ENCODE peak calls at places on chromosomes 6 and 20, in eight cellular contexts. R, Y, B, N, I, K, Z and H are unnamed samples. For H3K36me3 and H3K9me3, the result is how much of the 10 kb centered on the place peaks cover.

GRCh38 chr6:115947964-115948541 is 112.6 kb downstream of the FRK start:
- DNase-seq in R (no peak), Y (no peak), B (peak), N (no peak), I (no peak), K (no peak), Z (no peak), H (no peak)

GRCh38 chr6:167044696-167045095 is 45.5 kb downstream of the CEP43 start:
- DNase-seq in R (no peak), Y (no peak), B (no peak), N (peak), I (no peak), K (no peak), Z (no peak), H (no peak)

GRCh38 chr6:150395388-150396009 is 26.7 kb downstream of the IYD start:
- DNase-seq in R (peak), Y (peak), B (peak), N (peak), I (no peak), K (peak), Z (peak), H (no peak)

GRCh38 chr6:19988555-19988954 is 151.4 kb downstream of the ID4 start:
- DNase-seq in R (no peak), Y (no peak), B (no peak), N (peak), I (no peak), K (peak), Z (no peak), H (no peak)

GRCh38 chr6:85684125-85684808 is 41.6 kb upstream of the SYNCRIP start:
- DNase-seq in R (no peak), Y (no peak), B (no peak), N (no peak), I (no peak), K (no peak), Z (no peak), H (no peak)

GRCh38 chr6:161342039-161342438 is 68.2 kb upstream of the AGPAT4 start:
- DNase-seq in R (no peak), Y (no peak), B (no peak), N (no peak), I (no peak), K (peak), Z (no peak), H (no peak)

GRCh38 chr20:45355685-45356084 is 7.3 kb upstream of the SYS1 start:
- DNase-seq in R (no peak), Y (no peak), B (no peak), N (no peak), I (no peak), K (no peak), Z (no peak), H (no peak)

GRCh38 chr6:11317885-11318771 is 85.7 kb upstream of the NEDD9 start:
- DNase-seq in R (peak), Y (peak), B (peak), N (peak), I (peak), K (peak), Z (peak), H (no peak)

GRCh38 chr6:159178847-159179246 is 9.6 kb downstream of the FNDC1 start:
- DNase-seq in R (no peak), Y (no peak), B (no peak), N (no peak), I (no peak), K (no peak), Z (no peak), H (no peak)

GRCh38 chr20:50111120-50111828 is 1.7 kb downstream of the UBE2V1 start:
- DNase-seq in R (no peak), Y (no peak), B (no peak), N (peak), I (no peak), K (peak), Z (no peak), H (no peak)

GRCh38 chr20:49956689-49957443 is 20.7 kb downstream of the RNF114 start:
- DNase-seq in R (no peak), Y (no peak), B (no peak), N (no peak), I (no peak), K (no peak), Z (no peak), H (peak)

GRCh38 chr6:81126150-81126549 is 626.3 kb downstream of the TENT5A start:
- DNase-seq in R (no peak), Y (no peak), B (no peak), N (peak), I (no peak), K (no peak), Z (no peak), H (no peak)

GRCh38 chr6:139243531-139243930 is 48.3 kb downstream of the TXLNB start:
- DNase-seq in R (no peak), Y (no peak), B (no peak), N (peak), I (no peak), K (no peak), Z (no peak), H (no peak)

GRCh38 chr6:40906759-40907158 is 132.3 kb downstream of the UNC5CL start:
- DNase-seq in R (no peak), Y (no peak), B (peak), N (peak), I (no peak), K (peak), Z (no peak), H (no peak)

GRCh38 chr20:63696628-63697356 is at the start of gene TNFRSF6B:
- DNase-seq in R (no peak), Y (no peak), B (no peak), N (no peak), I (peak), K (no peak), Z (no peak), H (peak)

GRCh38 chr6:52522151-52522626 is 54.7 kb downstream of the TRAM2 start:
- DNase-seq in R (no peak), Y (no peak), B (no peak), N (peak), I (peak), K (no peak), Z (no peak), H (no peak)

GRCh38 chr20:61436268-61436667 is 184.2 kb downstream of the CDH4 start:
- DNase-seq in R (no peak), Y (no peak), B (no peak), N (peak), I (no peak), K (peak), Z (no peak), H (no peak)

GRCh38 chr6:24740861-24741260 is 21.9 kb upstream of the C6orf62 start:
- DNase-seq in R (no peak), Y (no peak), B (no peak), N (peak), I (no peak), K (no peak), Z (no peak), H (no peak)

GRCh38 chr20:13024581-13024980 is 15.8 kb downstream of the SPTLC3 start:
- DNase-seq in R (no peak), Y (no peak), B (no peak), N (no peak), I (no peak), K (no peak), Z (no peak), H (no peak)

GRCh38 chr6:130134594-130134993 is 88.2 kb downstream of the SAMD3 start:
- DNase-seq in R (no peak), Y (no peak), B (no peak), N (no peak), I (no peak), K (no peak), Z (no peak), H (no peak)

GRCh38 chr6:30781697-30782424 is 37.5 kb upstream of the IER3 start:
- DNase-seq in R (peak), Y (peak), B (peak), N (peak), I (peak), K (peak), Z (peak), H (peak)

GRCh38 chr20:62929051-62929538 is 2.8 kb upstream of the DIDO1 start:
- DNase-seq in R (peak), Y (peak), B (peak), N (peak), I (peak), K (peak), Z (peak), H (peak)

DNA sequence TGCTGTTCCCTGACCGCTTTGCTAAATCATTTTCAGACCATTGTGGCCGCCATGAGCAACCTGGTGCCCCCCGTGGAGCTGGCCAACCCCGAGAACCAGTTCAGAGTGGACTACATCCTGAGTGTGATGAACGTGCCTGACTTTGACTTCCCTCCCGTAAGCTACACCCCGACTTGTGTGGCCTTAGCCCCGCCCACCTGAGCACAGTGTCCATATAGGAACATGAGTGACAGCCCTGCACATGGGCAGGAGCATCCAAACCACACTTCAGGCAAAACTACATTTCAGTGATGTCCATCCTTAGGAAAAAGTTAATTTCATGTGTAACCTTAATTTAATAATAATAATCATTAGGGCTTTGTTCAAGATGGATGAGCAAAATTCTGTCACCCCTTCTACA is 51.1 kb downstream of the GNAS start:
- DNase-seq in R (no peak), Y (no peak), B (no peak), N (no peak), I (no peak), K (no peak), Z (no peak), H (no peak)
- H3K36me3 ChIP-seq in R (under half), Y (under half), B (under half), N (under half), I (under half), K (under half), Z (half or more), H (under half)

DNA sequence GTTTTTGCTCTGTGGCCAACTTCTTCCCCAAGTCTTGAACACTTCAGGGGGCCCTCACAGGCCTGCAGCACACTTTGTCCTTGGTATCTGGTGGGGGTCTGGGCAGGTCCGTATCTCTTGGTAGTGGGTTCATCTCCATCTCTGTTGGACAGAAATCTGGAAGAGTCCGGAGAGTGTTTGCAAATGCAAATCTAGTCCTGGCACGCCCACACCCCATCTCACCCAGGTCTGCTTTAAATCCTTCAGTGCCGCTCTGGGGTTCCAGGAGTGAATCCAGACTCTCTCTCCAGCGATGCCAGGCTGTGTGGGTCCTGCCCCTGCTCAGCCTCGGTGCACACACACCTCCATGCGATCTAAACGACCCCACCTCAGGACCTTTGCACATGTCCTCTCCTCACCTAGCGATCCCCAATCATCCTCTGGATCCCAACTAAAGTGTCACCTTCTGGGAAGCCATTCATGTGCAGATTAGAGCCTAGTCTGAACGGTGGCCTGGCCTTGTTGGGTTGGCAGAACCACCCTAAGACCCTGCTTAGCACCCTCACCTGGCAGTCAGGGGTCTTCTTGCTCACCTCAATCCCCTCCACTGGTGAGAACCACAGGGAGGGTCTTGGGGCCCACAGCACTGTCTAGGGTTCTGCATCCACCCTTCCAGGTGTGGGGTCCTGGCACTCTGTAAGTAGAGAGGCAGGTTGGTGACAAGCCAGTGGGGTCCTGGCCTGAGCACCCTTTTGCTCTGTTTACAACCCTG is 100.9 kb downstream of the SYCP2 start:
- DNase-seq in R (no peak), Y (no peak), B (no peak), N (no peak), I (no peak), K (no peak), Z (no peak), H (no peak)
- H3K9me3 ChIP-seq in R (under half), Y (under half), B (under half), N (under half), I (under half), K (under half), Z (under half), H (under half)

GRCh38 chr6:15509335-15509933 is 153.4 kb downstream of the DTNBP1 start:
- DNase-seq in R (no peak), Y (no peak), B (no peak), N (no peak), I (no peak), K (no peak), Z (no peak), H (no peak)
- H3K36me3 ChIP-seq in R (under half), Y (under half), B (under half), N (under half), I (under half), K (under half), Z (half or more), H (under half)

GRCh38 chr20:29741594-29741893 is 1515.9 kb upstream of the DEFB115 start:
- DNase-seq in R (no peak), Y (no peak), B (peak), N (no peak), I (no peak), K (no peak), Z (no peak), H (no peak)
- H3K9me3 ChIP-seq in R (half or more), Y (half or more), B (under half), N (under half), I (under half), K (under half), Z (half or more), H (under half)

DNA sequence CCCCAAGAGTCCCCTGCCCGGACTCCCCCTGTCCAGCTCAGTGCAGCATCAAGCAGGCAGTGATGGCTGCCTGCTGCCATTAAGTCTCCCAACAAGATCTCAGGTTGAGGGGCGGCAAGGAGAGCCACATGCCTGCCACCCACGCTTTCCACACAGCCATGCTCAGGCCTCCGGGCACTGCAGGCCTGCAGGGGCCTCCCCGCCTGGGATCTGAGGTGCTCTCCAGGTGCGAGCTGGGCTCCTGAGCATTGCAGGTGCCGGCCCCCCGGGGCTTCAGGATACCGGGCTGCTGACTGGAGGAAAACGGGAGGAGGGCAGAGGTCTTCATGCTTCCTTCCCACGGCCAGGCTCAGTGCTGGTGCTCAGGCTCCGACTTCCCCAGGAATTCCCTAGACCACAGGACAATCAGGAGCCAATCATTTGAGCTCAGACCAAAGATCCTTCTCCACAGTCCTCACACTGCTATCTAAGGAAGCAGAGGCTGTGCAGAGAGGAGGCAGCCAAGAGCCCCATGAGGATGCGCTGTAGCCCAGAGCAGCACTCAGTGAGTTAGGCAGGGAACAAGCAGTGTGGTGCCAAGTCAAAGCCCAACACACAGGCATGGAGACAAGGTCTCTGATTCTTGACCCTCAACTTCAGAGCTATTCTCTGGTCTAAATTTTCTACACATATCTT is 52.7 kb downstream of the PYGB start:
- DNase-seq in R (no peak), Y (no peak), B (no peak), N (peak), I (no peak), K (no peak), Z (no peak), H (no peak)
- H3K36me3 ChIP-seq in R (under half), Y (under half), B (under half), N (under half), I (under half), K (under half), Z (half or more), H (under half)

GRCh38 chr6:22779062-22779461 is 209.7 kb downstream of the HDGFL1 start:
- DNase-seq in R (no peak), Y (no peak), B (no peak), N (no peak), I (no peak), K (no peak), Z (no peak), H (no peak)

GRCh38 chr6:22770042-22770441 is 200.7 kb downstream of the HDGFL1 start:
- DNase-seq in R (no peak), Y (no peak), B (no peak), N (no peak), I (no peak), K (no peak), Z (no peak), H (no peak)

GRCh38 chr6:22774129-22774528 is 204.8 kb downstream of the HDGFL1 start:
- DNase-seq in R (no peak), Y (no peak), B (no peak), N (peak), I (no peak), K (no peak), Z (no peak), H (no peak)
- H3K9me3 ChIP-seq in R (under half), Y (under half), B (under half), N (under half), I (under half), K (under half), Z (under half), H (under half)

DNA sequence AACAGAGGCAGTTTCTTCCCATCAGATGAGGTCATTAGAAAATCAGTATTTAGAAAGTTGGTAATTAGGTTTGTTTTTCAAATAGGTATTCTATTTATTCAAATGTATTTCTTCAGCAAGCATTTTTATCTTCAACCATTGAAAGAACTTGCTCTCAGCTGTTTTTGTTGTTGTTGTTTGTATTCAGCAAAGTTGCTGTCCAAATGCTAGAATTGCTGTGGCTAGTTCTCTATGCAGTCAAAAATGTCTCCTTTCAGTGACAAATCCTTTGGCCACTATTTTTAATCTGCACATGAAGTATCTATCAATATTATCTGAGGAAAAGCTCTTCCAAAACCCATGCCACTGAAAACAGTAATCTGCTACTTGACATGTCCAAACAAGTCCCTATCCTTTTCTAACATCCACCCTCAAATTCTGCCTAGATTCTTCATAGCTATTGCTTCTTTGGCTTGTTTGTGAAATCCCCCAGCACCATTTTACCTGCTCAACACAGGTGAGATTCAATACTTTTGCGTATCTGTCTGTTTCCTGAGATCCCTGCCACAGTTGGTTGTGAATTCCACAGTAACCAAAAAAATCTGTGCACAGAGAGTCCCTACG is 1005.4 kb downstream of the GRIK2 start:
- DNase-seq in R (no peak), Y (no peak), B (no peak), N (no peak), I (no peak), K (peak), Z (no peak), H (no peak)
- H3K36me3 ChIP-seq in R (under half), Y (under half), B (under half), N (under half), I (under half), K (under half), Z (under half), H (under half)

DNA sequence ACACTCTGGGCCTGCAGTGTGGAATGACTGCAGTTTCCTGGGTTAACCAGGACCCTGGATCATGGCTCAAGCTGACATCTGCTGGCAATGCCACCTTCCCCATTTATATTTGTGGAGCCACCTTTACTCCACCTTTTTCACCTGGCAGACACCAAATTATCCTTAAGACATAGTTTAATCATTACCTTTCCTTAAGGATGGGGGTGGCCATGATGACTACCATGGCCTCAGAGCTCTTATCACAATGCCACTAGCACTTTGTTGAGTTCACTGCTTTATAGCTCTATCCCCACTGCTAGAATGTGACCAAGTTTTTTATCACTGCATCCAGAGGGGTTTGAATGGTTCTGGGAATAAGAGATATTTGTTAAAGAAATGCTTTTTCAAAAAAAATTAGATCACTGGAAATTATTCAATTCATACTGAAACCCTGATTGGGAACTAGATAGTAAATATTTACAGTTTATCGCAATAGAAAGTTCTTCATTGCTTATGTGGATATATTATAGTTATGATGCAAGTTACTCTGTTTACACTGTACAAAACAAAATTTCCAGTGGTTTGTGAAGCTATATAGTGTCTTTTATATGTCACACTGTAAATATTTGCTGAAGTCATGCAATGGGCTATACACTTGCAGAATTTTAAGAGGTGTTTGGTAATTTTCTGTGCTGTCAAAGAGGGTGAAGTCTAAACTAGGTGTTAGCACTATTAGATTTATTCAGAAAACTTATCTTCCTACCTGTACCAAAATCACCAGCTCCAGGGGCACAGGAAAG is 37.4 kb upstream of the IFNGR1 start:
- DNase-seq in R (no peak), Y (no peak), B (no peak), N (no peak), I (no peak), K (no peak), Z (no peak), H (no peak)
- H3K9me3 ChIP-seq in R (under half), Y (under half), B (under half), N (under half), I (under half), K (under half), Z (under half), H (under half)

GRCh38 chr6:4999586-4999985 is 4.3 kb downstream of the RPP40 start:
- DNase-seq in R (no peak), Y (no peak), B (no peak), N (no peak), I (no peak), K (no peak), Z (no peak), H (no peak)
- H3K36me3 ChIP-seq in R (under half), Y (under half), B (under half), N (under half), I (under half), K (under half), Z (under half), H (under half)